ENCODE peak calls at places on chromosomes 3 and 15, in four cellular contexts. B is breast epithelium; Y is CD4-positive, CD25-positive, alpha-beta regulatory T cell; K is transverse colon. U is an unnamed sample.

GRCh38 chr15:39419651-39420050 is 161.2 kb upstream of the THBS1 start:
- DNase-seq in B (no peak), Y (no peak), K (no peak), U (no peak)

GRCh38 chr15:60539017-60539416 is 60.1 kb upstream of the ICE2 start:
- DNase-seq in B (no peak), Y (no peak), K (no peak), U (no peak)

GRCh38 chr3:12440927-12441326 is 43.4 kb upstream of the TSEN2 start:
- DNase-seq in B (no peak), Y (no peak), K (no peak), U (no peak)

GRCh38 chr3:107206945-107207344 is 170.3 kb upstream of the CCDC54 start:
- DNase-seq in B (no peak), Y (no peak), K (no peak), U (no peak)

GRCh38 chr15:72034859-72035650 is 82.9 kb downstream of the MYO9A start:
- DNase-seq in B (no peak), Y (no peak), K (no peak), U (no peak)

GRCh38 chr15:101502572-101503295 is 13.2 kb upstream of the PCSK6 start:
- DNase-seq in B (no peak), Y (no peak), K (no peak), U (no peak)

GRCh38 chr3:108110965-108111364 is 20.1 kb upstream of the CD47 start:
- DNase-seq in B (no peak), Y (no peak), K (no peak), U (no peak)

GRCh38 chr3:7190094-7190493 is 329.2 kb downstream of the GRM7 start:
- DNase-seq in B (no peak), Y (no peak), K (no peak), U (no peak)

GRCh38 chr15:50519740-50520425 is 26.6 kb downstream of the USP50 start:
- DNase-seq in B (no peak), Y (no peak), K (no peak), U (no peak)

GRCh38 chr15:90099868-90100854 is 2.1 kb downstream of the IDH2 start:
- DNase-seq in B (peak; percentile 78), Y (no peak), K (peak; percentile 64), U (peak; percentile 33)
- H3K27ac ChIP-seq in B (peak overlapping the region; percentile 96), Y (peak overlapping the region; percentile 96), K (peak overlapping the region; percentile 99), U (peak overlapping the region; percentile 97)

GRCh38 chr3:43621974-43622739 is at the start of gene ANO10:
- DNase-seq in B (peak; percentile 99), Y (peak; percentile 92), K (peak; percentile 99), U (peak; percentile 96)

GRCh38 chr3:43621406-43621973 is 321 bp downstream of the ANO10 start:
- DNase-seq in B (peak; percentile 60), Y (no peak), K (peak; percentile 35), U (peak; percentile 48)

GRCh38 chr3:43618142-43618541 is 3.7 kb downstream of the ANO10 start:
- DNase-seq in B (no peak), Y (no peak), K (no peak), U (no peak)

GRCh38 chr3:43619593-43619992 is 2.2 kb downstream of the ANO10 start:
- DNase-seq in B (no peak), Y (no peak), K (no peak), U (no peak)

DNA sequence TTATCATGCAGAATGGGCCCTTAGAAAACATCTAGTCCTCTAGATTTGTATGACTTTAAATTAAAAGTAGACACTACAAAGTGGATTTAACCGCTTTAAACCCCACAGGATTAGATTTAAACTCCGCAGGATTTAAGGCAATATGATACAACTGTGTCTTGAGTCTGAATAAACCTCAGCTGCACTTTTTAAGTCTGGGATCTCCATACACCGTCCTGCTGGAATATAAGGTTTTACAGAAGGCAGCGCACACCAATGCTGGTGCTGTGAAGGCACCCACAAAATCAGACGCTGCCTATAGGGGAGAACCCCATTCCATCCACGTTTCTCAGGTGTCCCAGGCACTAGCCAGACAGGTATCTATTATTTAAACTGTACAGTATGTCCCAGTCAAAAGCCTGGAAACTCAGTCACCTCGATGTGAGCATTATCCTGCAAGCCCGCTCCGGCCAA is 832 bp downstream of the ANO10 start:
- DNase-seq in B (no peak), Y (no peak), K (no peak), U (peak; percentile 34)
- H3K27ac ChIP-seq in B (peak overlapping the region; percentile 90), Y (no peak overlapping the region), K (peak overlapping the region; percentile 92), U (no peak overlapping the region)

GRCh38 chr3:67655364-67656121 is 1.1 kb upstream of the SUCLG2 start:
- DNase-seq in B (no peak), Y (peak; percentile 55), K (peak; percentile 73), U (no peak)
- H3K27ac ChIP-seq in B (peak overlapping the region; percentile 96), Y (peak overlapping the region; percentile 83), K (peak overlapping the region; percentile 99), U (peak overlapping the region; percentile 9)

DNA sequence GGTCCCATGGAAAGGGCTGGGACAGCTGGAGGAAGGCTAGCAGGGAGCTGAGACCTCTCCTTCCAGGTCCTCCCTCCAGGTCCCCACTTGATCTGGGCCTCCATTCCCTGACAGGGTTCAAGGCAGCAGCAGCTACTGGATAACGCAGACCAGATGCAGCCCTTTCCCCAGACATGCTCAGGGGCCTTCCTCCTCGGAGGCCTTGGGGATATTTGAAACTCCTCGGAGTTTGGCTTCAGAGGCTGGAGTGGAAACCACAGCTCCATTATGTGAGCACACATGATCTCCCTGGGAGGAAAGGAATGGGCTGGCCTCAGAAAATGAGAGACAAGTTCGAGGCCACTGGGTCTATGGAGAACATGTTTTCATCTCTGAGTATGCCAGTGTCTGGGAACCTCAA is 119.3 kb downstream of the SMAD6 start:
- DNase-seq in B (no peak), Y (no peak), K (no peak), U (no peak)
- H3K27ac ChIP-seq in B (no peak overlapping the region), Y (no peak overlapping the region), K (no peak overlapping the region), U (no peak overlapping the region)

GRCh38 chr3:46935989-46936620 is 40.4 kb downstream of the CCDC12 start:
- DNase-seq in B (no peak), Y (no peak), K (no peak), U (no peak)

GRCh38 chr3:46938118-46938517 is 38.4 kb downstream of the CCDC12 start:
- DNase-seq in B (peak; percentile 14), Y (no peak), K (no peak), U (no peak)

GRCh38 chr3:46934508-46935167 is 41.9 kb downstream of the CCDC12 start:
- DNase-seq in B (no peak), Y (no peak), K (no peak), U (no peak)

GRCh38 chr3:46935168-46935858 is 41.2 kb downstream of the CCDC12 start:
- DNase-seq in B (peak; percentile 58), Y (no peak), K (peak; percentile 58), U (no peak)

GRCh38 chr3:46936733-46937250 is 39.8 kb downstream of the CCDC12 start:
- DNase-seq in B (peak; percentile 27), Y (no peak), K (peak; percentile 4), U (no peak)
- H3K27ac ChIP-seq in B (peak overlapping the region; percentile 89), Y (no peak overlapping the region), K (peak overlapping the region; percentile 74), U (no peak overlapping the region)

DNA sequence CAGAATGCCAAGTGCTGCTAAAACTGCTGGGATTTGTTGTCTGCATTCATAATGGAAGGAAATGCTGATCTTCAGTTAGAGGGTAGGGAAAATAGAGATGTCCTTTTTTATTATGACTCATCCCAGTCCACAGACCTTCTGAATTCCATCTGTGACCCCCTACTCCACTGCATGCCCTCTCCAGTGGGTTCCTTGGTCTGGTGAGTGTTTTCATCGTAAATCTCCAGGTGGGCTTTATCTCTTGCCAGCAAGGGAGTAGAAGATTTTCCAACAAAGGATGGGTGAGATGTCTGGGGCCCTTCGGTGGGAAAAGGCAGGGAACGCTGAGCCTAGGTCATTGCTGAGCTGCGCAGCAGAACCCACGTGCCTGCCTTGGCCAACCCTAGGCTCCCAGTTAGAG is 28.0 kb downstream of the CRABP1 start:
- DNase-seq in B (no peak), Y (no peak), K (no peak), U (no peak)
- H3K27ac ChIP-seq in B (no peak overlapping the region), Y (no peak overlapping the region), K (no peak overlapping the region), U (no peak overlapping the region)

DNA sequence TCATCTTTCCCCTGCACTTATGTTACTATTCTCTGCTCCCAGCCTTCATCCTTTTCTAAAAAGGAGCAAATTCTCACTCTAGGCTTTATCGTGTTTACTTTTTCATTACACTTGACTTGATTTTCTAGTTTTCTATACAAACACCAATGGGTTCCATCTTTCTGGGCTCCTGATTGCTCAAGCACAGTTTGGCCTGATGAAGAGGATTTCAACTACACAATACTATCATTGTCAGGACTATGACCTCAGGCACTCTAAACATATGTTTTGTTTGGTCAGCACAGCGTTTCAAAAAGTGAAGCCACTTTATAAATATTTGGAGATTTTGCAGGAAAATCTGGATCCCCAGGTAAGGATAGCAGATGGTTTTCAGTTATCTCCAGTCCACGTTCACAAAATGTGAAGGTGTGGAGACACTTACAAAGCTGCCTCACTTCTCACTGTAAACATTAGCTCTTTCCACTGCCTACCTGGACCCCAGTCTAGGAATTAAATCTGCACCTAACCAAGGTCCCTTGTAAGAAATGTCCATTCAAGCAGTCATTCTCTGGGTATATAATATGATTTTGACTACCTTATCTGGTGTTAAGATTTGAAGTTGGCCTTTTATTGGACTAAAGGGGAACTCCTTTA is 86.2 kb downstream of the TGFBR2 start:
- DNase-seq in B (no peak), Y (no peak), K (no peak), U (no peak)
- H3K27ac ChIP-seq in B (no peak overlapping the region), Y (no peak overlapping the region), K (peak overlapping the region; percentile 40), U (no peak overlapping the region)

DNA sequence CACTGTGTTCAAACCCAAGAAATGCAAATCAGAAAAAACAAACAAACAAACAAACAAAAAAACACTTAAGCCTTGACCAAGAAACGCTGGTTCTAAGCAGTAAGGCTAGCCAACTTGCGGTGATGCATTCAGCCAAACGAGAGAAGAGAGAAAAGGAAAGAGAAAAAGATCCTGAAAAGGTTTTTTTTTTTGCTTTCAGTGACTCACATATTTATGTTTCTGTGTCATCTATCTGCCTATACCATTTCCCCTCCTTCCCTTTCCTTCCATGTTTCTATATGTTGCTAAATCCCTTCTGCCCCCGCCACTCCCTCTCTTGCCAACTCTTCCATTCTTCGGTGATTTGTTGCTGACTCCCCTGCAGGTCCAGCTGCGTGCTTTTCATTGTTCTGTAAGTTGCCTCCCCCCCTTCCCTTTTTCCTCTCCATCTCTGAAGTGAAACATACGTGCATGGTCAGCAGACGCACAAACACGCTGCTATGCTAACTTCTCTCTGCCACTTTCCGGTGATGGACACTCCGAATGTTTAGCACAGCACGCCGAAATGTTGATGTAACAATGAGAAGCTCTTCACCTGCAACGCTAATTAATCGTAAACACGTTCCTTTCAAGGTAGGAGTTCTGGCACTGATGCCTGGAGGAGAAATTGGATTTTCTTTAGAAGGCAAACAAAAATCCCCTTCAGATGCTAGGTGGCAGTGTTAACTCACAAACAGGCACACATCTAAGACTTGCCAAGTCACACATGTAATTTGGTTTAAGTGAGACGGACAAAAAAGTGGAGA is 154.5 kb downstream of the TUSC7 start:
- DNase-seq in B (no peak), Y (no peak), K (no peak), U (peak; percentile 3)
- H3K27ac ChIP-seq in B (no peak overlapping the region), Y (no peak overlapping the region), K (no peak overlapping the region), U (no peak overlapping the region)